ENCODE peak calls at places on chromosomes 4 and X, in eight cellular contexts. One of them, this sample, is unnamed.

GRCh38 chrX:63424063-63424462 is 72.9 kb upstream of the SPIN4 start:
- DNase-seq in heart right ventricle: no peak
- DNase-seq in spleen: no peak
- DNase-seq in SK-N-SH: no peak
- DNase-seq in naive thymus-derived CD4-positive, alpha-beta T cell: no peak
- DNase-seq in osteoblast: no peak
- DNase-seq in body of pancreas: no peak
- DNase-seq in GM23248: no peak
- DNase-seq in this sample: no peak

GRCh38 chr4:3316146-3316545 is 23.3 kb downstream of the RGS12 start:
- DNase-seq in heart right ventricle: no peak
- DNase-seq in spleen: peak
- DNase-seq in SK-N-SH: no peak
- DNase-seq in naive thymus-derived CD4-positive, alpha-beta T cell: no peak
- DNase-seq in osteoblast: peak
- DNase-seq in body of pancreas: no peak
- DNase-seq in GM23248: no peak
- DNase-seq in this sample: no peak

GRCh38 chr4:57037982-57038604 is 59.4 kb downstream of the POLR2B start:
- DNase-seq in heart right ventricle: peak
- DNase-seq in spleen: peak
- DNase-seq in SK-N-SH: peak
- DNase-seq in naive thymus-derived CD4-positive, alpha-beta T cell: no peak
- DNase-seq in osteoblast: no peak
- DNase-seq in body of pancreas: peak
- DNase-seq in GM23248: peak
- DNase-seq in this sample: no peak

GRCh38 chr4:98491862-98492554 is 166.4 kb downstream of the TSPAN5 start:
- DNase-seq in heart right ventricle: no peak
- DNase-seq in spleen: no peak
- DNase-seq in SK-N-SH: no peak
- DNase-seq in naive thymus-derived CD4-positive, alpha-beta T cell: no peak
- DNase-seq in osteoblast: no peak
- DNase-seq in body of pancreas: no peak
- DNase-seq in GM23248: peak
- DNase-seq in this sample: no peak

GRCh38 chr4:8547912-8548730 is 32.1 kb upstream of the GPR78 start:
- DNase-seq in heart right ventricle: no peak
- DNase-seq in spleen: peak
- DNase-seq in SK-N-SH: peak
- DNase-seq in naive thymus-derived CD4-positive, alpha-beta T cell: no peak
- DNase-seq in osteoblast: peak
- DNase-seq in body of pancreas: no peak
- DNase-seq in GM23248: no peak
- DNase-seq in this sample: no peak

GRCh38 chr4:1416051-1416947 is 10.1 kb upstream of the NKX1-1 start:
- DNase-seq in heart right ventricle: no peak
- DNase-seq in spleen: peak
- DNase-seq in SK-N-SH: peak
- DNase-seq in naive thymus-derived CD4-positive, alpha-beta T cell: no peak
- DNase-seq in osteoblast: peak
- DNase-seq in body of pancreas: no peak
- DNase-seq in GM23248: no peak
- DNase-seq in this sample: no peak

GRCh38 chr4:22607382-22607781 is 85.4 kb upstream of the GBA3 start:
- DNase-seq in heart right ventricle: peak
- DNase-seq in spleen: no peak
- DNase-seq in SK-N-SH: peak
- DNase-seq in naive thymus-derived CD4-positive, alpha-beta T cell: peak
- DNase-seq in osteoblast: peak
- DNase-seq in body of pancreas: peak
- DNase-seq in GM23248: peak
- DNase-seq in this sample: peak

GRCh38 chr4:11263208-11263607 is 165.5 kb downstream of the HS3ST1 start:
- DNase-seq in heart right ventricle: no peak
- DNase-seq in spleen: no peak
- DNase-seq in SK-N-SH: no peak
- DNase-seq in naive thymus-derived CD4-positive, alpha-beta T cell: no peak
- DNase-seq in osteoblast: no peak
- DNase-seq in body of pancreas: no peak
- DNase-seq in GM23248: no peak
- DNase-seq in this sample: no peak

GRCh38 chr4:19382993-19383392 is 868.7 kb upstream of the SLIT2 start:
- DNase-seq in heart right ventricle: no peak
- DNase-seq in spleen: no peak
- DNase-seq in SK-N-SH: no peak
- DNase-seq in naive thymus-derived CD4-positive, alpha-beta T cell: no peak
- DNase-seq in osteoblast: no peak
- DNase-seq in body of pancreas: no peak
- DNase-seq in GM23248: peak
- DNase-seq in this sample: no peak

GRCh38 chr4:48575964-48576363 is 85.9 kb downstream of the ZAR1 start:
- DNase-seq in heart right ventricle: no peak
- DNase-seq in spleen: no peak
- DNase-seq in SK-N-SH: no peak
- DNase-seq in naive thymus-derived CD4-positive, alpha-beta T cell: no peak
- DNase-seq in osteoblast: no peak
- DNase-seq in body of pancreas: no peak
- DNase-seq in GM23248: peak
- DNase-seq in this sample: peak

GRCh38 chr4:7607156-7607910 is 172.6 kb upstream of the PSAPL1 start:
- DNase-seq in heart right ventricle: no peak
- DNase-seq in spleen: no peak
- DNase-seq in SK-N-SH: no peak
- DNase-seq in naive thymus-derived CD4-positive, alpha-beta T cell: no peak
- DNase-seq in osteoblast: peak
- DNase-seq in body of pancreas: peak
- DNase-seq in GM23248: no peak
- DNase-seq in this sample: no peak

GRCh38 chr4:104722467-104722866 is 227.8 kb upstream of the CXXC4 start:
- DNase-seq in heart right ventricle: no peak
- DNase-seq in spleen: no peak
- DNase-seq in SK-N-SH: no peak
- DNase-seq in naive thymus-derived CD4-positive, alpha-beta T cell: no peak
- DNase-seq in osteoblast: no peak
- DNase-seq in body of pancreas: no peak
- DNase-seq in GM23248: no peak
- DNase-seq in this sample: no peak

GRCh38 chr4:77092832-77093800 is 17.3 kb upstream of the CCNI start:
- DNase-seq in heart right ventricle: no peak
- DNase-seq in spleen: no peak
- DNase-seq in SK-N-SH: no peak
- DNase-seq in naive thymus-derived CD4-positive, alpha-beta T cell: no peak
- DNase-seq in osteoblast: peak
- DNase-seq in body of pancreas: no peak
- DNase-seq in GM23248: peak
- DNase-seq in this sample: no peak

GRCh38 chrX:24063488-24063887 is 8.7 kb downstream of the EIF2S3 start:
- DNase-seq in heart right ventricle: no peak
- DNase-seq in spleen: no peak
- DNase-seq in SK-N-SH: no peak
- DNase-seq in naive thymus-derived CD4-positive, alpha-beta T cell: no peak
- DNase-seq in osteoblast: no peak
- DNase-seq in body of pancreas: no peak
- DNase-seq in GM23248: no peak
- DNase-seq in this sample: no peak

GRCh38 chr4:140884431-140885058 is 128.4 kb upstream of the TBC1D9 start:
- DNase-seq in heart right ventricle: no peak
- DNase-seq in spleen: no peak
- DNase-seq in SK-N-SH: peak
- DNase-seq in naive thymus-derived CD4-positive, alpha-beta T cell: no peak
- DNase-seq in osteoblast: peak
- DNase-seq in body of pancreas: peak
- DNase-seq in GM23248: peak
- DNase-seq in this sample: peak

GRCh38 chr4:128517739-128518510 is 230.3 kb upstream of the PGRMC2 start:
- DNase-seq in heart right ventricle: peak
- DNase-seq in spleen: no peak
- DNase-seq in SK-N-SH: peak
- DNase-seq in naive thymus-derived CD4-positive, alpha-beta T cell: no peak
- DNase-seq in osteoblast: peak
- DNase-seq in body of pancreas: peak
- DNase-seq in GM23248: peak
- DNase-seq in this sample: peak

GRCh38 chrX:109218761-109219160 is 263.1 kb downstream of the GUCY2F start:
- DNase-seq in heart right ventricle: no peak
- DNase-seq in spleen: no peak
- DNase-seq in SK-N-SH: no peak
- DNase-seq in naive thymus-derived CD4-positive, alpha-beta T cell: no peak
- DNase-seq in osteoblast: no peak
- DNase-seq in body of pancreas: no peak
- DNase-seq in GM23248: no peak
- DNase-seq in this sample: no peak

GRCh38 chr4:6199344-6199921 is 916 bp downstream of the JAKMIP1 start:
- DNase-seq in heart right ventricle: no peak
- DNase-seq in spleen: no peak
- DNase-seq in SK-N-SH: peak
- DNase-seq in naive thymus-derived CD4-positive, alpha-beta T cell: no peak
- DNase-seq in osteoblast: no peak
- DNase-seq in body of pancreas: no peak
- DNase-seq in GM23248: no peak
- DNase-seq in this sample: no peak

GRCh38 chr4:7978489-7978888 is 38.8 kb upstream of the AFAP1 start:
- DNase-seq in heart right ventricle: no peak
- DNase-seq in spleen: no peak
- DNase-seq in SK-N-SH: no peak
- DNase-seq in naive thymus-derived CD4-positive, alpha-beta T cell: no peak
- DNase-seq in osteoblast: peak
- DNase-seq in body of pancreas: no peak
- DNase-seq in GM23248: no peak
- DNase-seq in this sample: no peak

GRCh38 chrX:40727093-40727492 is 8.2 kb downstream of the MED14 start:
- DNase-seq in heart right ventricle: no peak
- DNase-seq in spleen: no peak
- DNase-seq in SK-N-SH: no peak
- DNase-seq in naive thymus-derived CD4-positive, alpha-beta T cell: no peak
- DNase-seq in osteoblast: no peak
- DNase-seq in body of pancreas: no peak
- DNase-seq in GM23248: no peak
- DNase-seq in this sample: no peak
- H3K27ac ChIP-seq in heart right ventricle: no peak
- H3K27ac ChIP-seq in spleen: no peak
- H3K27ac ChIP-seq in SK-N-SH: no peak
- H3K27ac ChIP-seq in naive thymus-derived CD4-positive, alpha-beta T cell: no peak
- H3K27ac ChIP-seq in osteoblast: no peak
- H3K27ac ChIP-seq in body of pancreas: no peak
- H3K27ac ChIP-seq in GM23248: no peak
- H3K27ac ChIP-seq in this sample: no peak

GRCh38 chr4:121308828-121309227 is 72.0 kb downstream of the QRFPR start:
- DNase-seq in heart right ventricle: no peak
- DNase-seq in spleen: no peak
- DNase-seq in SK-N-SH: no peak
- DNase-seq in naive thymus-derived CD4-positive, alpha-beta T cell: no peak
- DNase-seq in osteoblast: no peak
- DNase-seq in body of pancreas: no peak
- DNase-seq in GM23248: no peak
- DNase-seq in this sample: no peak

GRCh38 chr4:121304843-121305348 is 75.9 kb downstream of the QRFPR start:
- DNase-seq in heart right ventricle: no peak
- DNase-seq in spleen: no peak
- DNase-seq in SK-N-SH: no peak
- DNase-seq in naive thymus-derived CD4-positive, alpha-beta T cell: no peak
- DNase-seq in osteoblast: no peak
- DNase-seq in body of pancreas: no peak
- DNase-seq in GM23248: no peak
- DNase-seq in this sample: no peak

GRCh38 chr4:121308328-121308663 is 72.5 kb downstream of the QRFPR start:
- DNase-seq in heart right ventricle: no peak
- DNase-seq in spleen: no peak
- DNase-seq in SK-N-SH: no peak
- DNase-seq in naive thymus-derived CD4-positive, alpha-beta T cell: no peak
- DNase-seq in osteoblast: no peak
- DNase-seq in body of pancreas: no peak
- DNase-seq in GM23248: peak
- DNase-seq in this sample: no peak

GRCh38 chr4:121307441-121308327 is 73.1 kb downstream of the QRFPR start:
- DNase-seq in heart right ventricle: no peak
- DNase-seq in spleen: no peak
- DNase-seq in SK-N-SH: no peak
- DNase-seq in naive thymus-derived CD4-positive, alpha-beta T cell: peak
- DNase-seq in osteoblast: peak
- DNase-seq in body of pancreas: peak
- DNase-seq in GM23248: peak
- DNase-seq in this sample: no peak

DNA sequence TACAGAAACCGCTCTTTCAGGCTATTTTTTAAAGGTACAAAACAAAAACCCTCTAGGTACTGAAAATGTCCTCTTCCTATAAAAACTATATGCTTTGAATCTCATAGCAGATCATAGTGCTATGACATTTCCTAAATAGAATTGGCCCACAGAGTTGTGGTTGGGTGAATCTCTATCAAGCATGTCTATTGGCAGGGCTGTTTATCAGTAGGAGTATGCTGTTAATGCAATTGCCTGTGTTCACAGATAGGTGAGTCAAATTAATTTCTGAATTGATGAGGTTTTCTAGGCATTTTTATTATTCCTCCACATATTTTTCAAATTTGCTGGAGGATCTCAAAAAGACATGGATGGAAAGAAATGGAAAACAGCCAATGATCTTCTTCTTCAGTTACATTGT is 73.9 kb downstream of the QRFPR start:
- DNase-seq in heart right ventricle: no peak
- DNase-seq in spleen: no peak
- DNase-seq in SK-N-SH: no peak
- DNase-seq in naive thymus-derived CD4-positive, alpha-beta T cell: no peak
- DNase-seq in osteoblast: no peak
- DNase-seq in body of pancreas: no peak
- DNase-seq in GM23248: no peak
- DNase-seq in this sample: no peak
- H3K4me3 ChIP-seq in heart right ventricle: no peak
- H3K4me3 ChIP-seq in spleen: no peak
- H3K4me3 ChIP-seq in SK-N-SH: no peak
- H3K4me3 ChIP-seq in naive thymus-derived CD4-positive, alpha-beta T cell: no peak
- H3K4me3 ChIP-seq in osteoblast: no peak
- H3K4me3 ChIP-seq in body of pancreas: no peak
- H3K4me3 ChIP-seq in GM23248: no peak
- H3K4me3 ChIP-seq in this sample: no peak

DNA sequence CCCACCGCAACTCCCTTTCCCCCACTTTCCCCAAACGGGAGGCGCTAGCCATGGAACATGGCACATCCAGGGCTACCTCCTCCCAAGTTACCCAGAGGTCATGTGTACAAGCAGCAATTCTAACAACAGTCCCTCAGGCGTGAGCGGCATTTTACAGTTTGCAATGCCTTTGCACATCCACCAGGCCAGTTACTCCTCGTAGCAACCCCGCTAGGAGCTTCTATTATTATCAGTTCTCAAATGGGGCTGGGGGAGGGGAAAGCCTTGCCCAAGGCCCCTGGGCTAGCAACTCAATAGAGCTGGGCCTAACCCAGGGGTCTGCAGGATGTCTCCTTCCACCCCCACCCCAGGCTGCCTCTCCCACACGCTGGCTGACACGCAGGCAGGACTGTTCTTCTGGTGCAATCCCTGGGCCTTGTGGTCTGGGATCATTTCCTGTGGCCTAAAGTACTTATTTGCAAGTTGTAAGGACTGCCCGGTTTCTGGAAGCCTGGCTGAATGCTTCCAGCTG is 27.8 kb downstream of the PJA1 start:
- DNase-seq in heart right ventricle: no peak
- DNase-seq in spleen: peak
- DNase-seq in SK-N-SH: no peak
- DNase-seq in naive thymus-derived CD4-positive, alpha-beta T cell: no peak
- DNase-seq in osteoblast: peak
- DNase-seq in body of pancreas: peak
- DNase-seq in GM23248: peak
- DNase-seq in this sample: no peak
- H3K27ac ChIP-seq in heart right ventricle: peak
- H3K27ac ChIP-seq in spleen: peak
- H3K27ac ChIP-seq in SK-N-SH: no peak
- H3K27ac ChIP-seq in naive thymus-derived CD4-positive, alpha-beta T cell: no peak
- H3K27ac ChIP-seq in osteoblast: peak
- H3K27ac ChIP-seq in body of pancreas: peak
- H3K27ac ChIP-seq in GM23248: peak
- H3K27ac ChIP-seq in this sample: peak

GRCh38 chrX:54746928-54747327 is 51.1 kb downstream of the ITIH6 start:
- DNase-seq in heart right ventricle: no peak
- DNase-seq in spleen: no peak
- DNase-seq in SK-N-SH: no peak
- DNase-seq in naive thymus-derived CD4-positive, alpha-beta T cell: no peak
- DNase-seq in osteoblast: no peak
- DNase-seq in body of pancreas: no peak
- DNase-seq in GM23248: no peak
- DNase-seq in this sample: no peak
- H3K4me3 ChIP-seq in heart right ventricle: no peak
- H3K4me3 ChIP-seq in spleen: no peak
- H3K4me3 ChIP-seq in SK-N-SH: no peak
- H3K4me3 ChIP-seq in naive thymus-derived CD4-positive, alpha-beta T cell: no peak
- H3K4me3 ChIP-seq in osteoblast: no peak
- H3K4me3 ChIP-seq in body of pancreas: no peak
- H3K4me3 ChIP-seq in GM23248: no peak
- H3K4me3 ChIP-seq in this sample: no peak